ENCODE peak calls at places on chromosomes 5 and 9, in four cellular contexts. C is fibroblast of mammary gland, J is sigmoid colon, O is lower leg skin. N is an unnamed sample.

GRCh38 chr9:35232867-35233544 is 71.2 kb downstream of the UNC13B start:
- DNase-seq in C (no peak), J (no peak), O (no peak), N (no peak)

GRCh38 chr5:136594416-136594815 is 229.1 kb upstream of the TRPC7 start:
- DNase-seq in C (no peak), J (no peak), O (no peak), N (no peak)

GRCh38 chr9:84751921-84752320 is 82.4 kb downstream of the NTRK2 start:
- DNase-seq in C (no peak), J (no peak), O (no peak), N (peak)

GRCh38 chr5:138468966-138469539 is 3.8 kb downstream of the EGR1 start:
- DNase-seq in C (no peak), J (no peak), O (no peak), N (no peak)

GRCh38 chr5:8845316-8845715 is 700.6 kb downstream of the SEMA5A start:
- DNase-seq in C (peak), J (no peak), O (no peak), N (no peak)

GRCh38 chr5:118862596-118862995 is 125.8 kb downstream of the DTWD2 start:
- DNase-seq in C (peak), J (no peak), O (no peak), N (no peak)

GRCh38 chr9:93156475-93157008 is 22.5 kb upstream of the NINJ1 start:
- DNase-seq in C (no peak), J (no peak), O (no peak), N (no peak)

GRCh38 chr5:15943487-15943886 is 236.1 kb downstream of the MARCHF11 start:
- DNase-seq in C (no peak), J (no peak), O (no peak), N (no peak)

GRCh38 chr9:35423499-35423898 is 66.4 kb upstream of the RUSC2 start:
- DNase-seq in C (peak), J (no peak), O (no peak), N (no peak)

GRCh38 chr5:64333891-64334290 is 168.2 kb downstream of the RNF180 start:
- DNase-seq in C (no peak), J (no peak), O (no peak), N (no peak)

GRCh38 chr9:112945620-112946208 is 55.0 kb upstream of the SLC46A2 start:
- DNase-seq in C (no peak), J (no peak), O (no peak), N (no peak)

GRCh38 chr9:68417762-68418161 is 61.4 kb downstream of the PGM5 start:
- DNase-seq in C (no peak), J (no peak), O (no peak), N (no peak)

GRCh38 chr9:72048850-72049249 is 11.6 kb downstream of the C9orf57 start:
- DNase-seq in C (no peak), J (no peak), O (no peak), N (no peak)

GRCh38 chr5:170314696-170315095 is 17.1 kb upstream of the LCP2 start:
- DNase-seq in C (no peak), J (no peak), O (no peak), N (no peak)

GRCh38 chr5:132850066-132850465 is 16.2 kb downstream of the GDF9 start:
- DNase-seq in C (peak), J (no peak), O (no peak), N (no peak)

GRCh38 chr5:7518947-7519560 is 123.1 kb downstream of the ADCY2 start:
- DNase-seq in C (no peak), J (no peak), O (no peak), N (no peak)
- TF ChIP-seq CTCF in C (no peak), J (no peak), O (no peak), N (no peak)

GRCh38 chr9:6711403-6711802 is 46.4 kb upstream of the KDM4C start:
- DNase-seq in C (peak), J (no peak), O (no peak), N (peak)

GRCh38 chr9:6716766-6717165 is 41.0 kb upstream of the KDM4C start:
- DNase-seq in C (no peak), J (no peak), O (no peak), N (no peak)

GRCh38 chr9:6714176-6714575 is 43.6 kb upstream of the KDM4C start:
- DNase-seq in C (no peak), J (no peak), O (no peak), N (no peak)

GRCh38 chr9:6712041-6712440 is 45.7 kb upstream of the KDM4C start:
- DNase-seq in C (no peak), J (no peak), O (no peak), N (no peak)

DNA sequence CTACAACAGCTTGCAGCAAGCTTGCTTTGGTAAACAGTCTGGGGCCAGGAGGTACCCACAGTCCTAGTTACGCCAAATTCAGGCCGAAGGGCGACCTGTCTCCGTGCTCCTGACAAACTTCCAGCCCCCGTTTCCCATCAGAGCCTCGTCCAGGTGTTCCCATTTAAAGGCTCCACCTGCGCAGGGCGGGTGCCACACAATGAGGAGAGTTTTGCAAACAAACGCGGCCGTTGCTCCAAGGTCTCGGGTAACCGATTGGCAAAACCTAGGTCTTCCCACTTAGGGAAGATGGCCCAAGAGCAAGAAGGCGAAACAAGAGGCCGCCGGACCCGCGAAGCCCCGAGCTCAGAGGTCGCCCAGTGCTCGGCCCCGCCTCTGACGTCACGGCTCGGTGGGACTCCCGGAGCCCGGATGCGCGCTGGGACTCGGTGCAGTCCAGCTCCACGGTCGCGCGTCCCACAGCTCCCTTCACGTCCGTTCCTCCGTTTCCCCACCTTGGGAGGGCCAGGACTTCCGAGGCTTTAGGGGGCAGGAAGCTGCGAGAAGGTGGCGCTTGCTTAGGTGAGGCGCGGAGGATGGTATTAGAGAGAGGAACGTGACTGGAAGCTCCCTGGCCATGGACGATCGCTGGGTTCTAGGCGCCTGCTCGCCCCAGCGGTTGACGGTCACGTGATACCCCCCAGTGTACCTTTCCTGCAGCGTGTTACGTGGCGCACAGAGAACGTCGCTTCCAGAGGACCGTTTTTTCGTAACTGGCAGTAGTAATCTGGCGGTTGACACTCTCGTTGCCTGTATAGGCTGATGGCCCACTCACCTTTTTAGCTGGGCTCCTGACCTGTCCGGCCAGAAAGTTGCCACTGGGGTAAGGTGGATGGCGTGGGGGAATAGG is 41.8 kb upstream of the KDM4C start:
- DNase-seq in C (peak), J (peak), O (peak), N (no peak)
- H3K4me3 ChIP-seq in C (peak), J (peak), O (peak), N (peak)

DNA sequence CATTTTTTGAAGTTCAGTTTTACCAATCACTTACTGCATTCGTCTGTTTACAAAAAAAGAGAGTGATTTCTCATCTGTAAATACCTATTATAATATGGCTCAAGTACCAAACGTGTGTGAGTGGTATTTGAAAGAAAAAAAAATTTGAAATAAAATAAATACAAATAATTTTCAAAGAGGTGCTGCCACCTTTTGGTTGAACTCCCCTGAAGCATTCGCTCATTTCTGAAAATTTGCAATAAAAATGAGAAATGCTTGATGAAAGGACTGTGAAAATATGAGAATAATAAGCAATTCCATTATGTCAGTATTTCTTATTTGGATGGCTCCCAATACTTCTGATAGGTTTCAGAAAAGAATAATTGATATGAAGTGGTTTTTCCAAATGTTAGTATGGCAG is 409.9 kb downstream of the CTNND2 start:
- DNase-seq in C (peak), J (no peak), O (no peak), N (no peak)
- TF ChIP-seq CTCF in C (peak), J (no peak), O (no peak), N (peak)

GRCh38 chr5:156274455-156274854 is 52.5 kb upstream of the SGCD start:
- DNase-seq in C (no peak), J (no peak), O (no peak), N (no peak)
- H3K4me3 ChIP-seq in C (no peak), J (no peak), O (no peak), N (no peak)

GRCh38 chr9:90774682-90775081 is 26.9 kb upstream of the SYK start:
- DNase-seq in C (no peak), J (no peak), O (no peak), N (no peak)
- TF ChIP-seq CTCF in C (no peak), J (no peak), O (no peak), N (no peak)

GRCh38 chr5:149238540-149238939 is 33.1 kb upstream of the AFAP1L1 start:
- DNase-seq in C (no peak), J (no peak), O (no peak), N (no peak)

GRCh38 chr5:149237662-149238061 is 34.0 kb upstream of the AFAP1L1 start:
- DNase-seq in C (no peak), J (no peak), O (no peak), N (no peak)

GRCh38 chr5:149242339-149242738 is 29.3 kb upstream of the AFAP1L1 start:
- DNase-seq in C (no peak), J (no peak), O (no peak), N (no peak)

GRCh38 chr5:149240354-149240998 is 31.2 kb upstream of the AFAP1L1 start:
- DNase-seq in C (no peak), J (peak), O (peak), N (no peak)

GRCh38 chr5:149239917-149240316 is 31.7 kb upstream of the AFAP1L1 start:
- DNase-seq in C (no peak), J (no peak), O (no peak), N (no peak)
- H3K4me3 ChIP-seq in C (no peak), J (no peak), O (no peak), N (no peak)

DNA sequence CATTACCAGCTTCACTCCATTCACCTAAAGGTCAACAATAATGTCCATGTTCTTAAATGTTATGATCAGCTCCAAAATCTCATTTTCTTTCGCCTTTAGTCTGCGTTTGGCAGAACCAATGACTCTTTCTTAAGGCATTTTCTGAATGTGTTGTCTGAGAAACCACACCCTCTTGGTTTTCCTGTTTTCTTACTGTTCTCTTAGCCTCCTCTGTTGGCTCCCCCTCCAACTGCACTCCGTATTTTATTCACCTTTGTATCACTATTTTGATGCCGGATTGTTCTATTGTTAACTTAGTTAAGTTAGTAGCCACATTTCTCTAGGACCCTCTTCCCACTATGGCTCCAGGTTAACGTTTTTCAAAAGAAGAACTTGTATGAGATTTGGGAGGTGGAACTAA is 185.6 kb downstream of the DMAC1 start:
- DNase-seq in C (no peak), J (no peak), O (no peak), N (no peak)
- TF ChIP-seq CTCF in C (no peak), J (no peak), O (no peak), N (no peak)

GRCh38 chr9:7976856-7977255 is 177.3 kb upstream of the DMAC1 start:
- DNase-seq in C (no peak), J (no peak), O (no peak), N (no peak)
- H3K4me3 ChIP-seq in C (no peak), J (no peak), O (no peak), N (no peak)